ENCODE peak calls at places on chromosomes 5 and 9, in four cellular contexts. Z is ovary, S is IMR-90, T is spleen. I is an unnamed sample. For H3K4me1 and H3K36me3, the result is how much of the 10 kb centered on the place peaks cover.

GRCh38 chr9:89790542-89791109 is 185.8 kb downstream of the GADD45G start:
- DNase-seq in Z (no peak), T (no peak), S (no peak), I (no peak)

GRCh38 chr9:89615661-89616060 is 10.8 kb downstream of the GADD45G start:
- DNase-seq in S (no peak), T (no peak), Z (no peak), I (no peak)

GRCh38 chr5:66232701-66233100 is 88.6 kb downstream of the SREK1 start:
- DNase-seq in S (peak), Z (no peak), T (no peak), I (no peak)

GRCh38 chr5:124664287-124664686 is 82.2 kb downstream of the ZNF608 start:
- DNase-seq in T (no peak), S (no peak), Z (no peak), I (no peak)

GRCh38 chr5:154517181-154517580 is 39.2 kb upstream of the HAND1 start:
- DNase-seq in S (no peak), T (no peak), Z (no peak), I (no peak)

GRCh38 chr9:99818439-99818992 is 3.2 kb upstream of the NR4A3 start:
- DNase-seq in Z (no peak), S (no peak), T (no peak), I (no peak)

GRCh38 chr5:179696605-179697004 is 2.2 kb upstream of the CANX start:
- DNase-seq in S (no peak), T (no peak), Z (no peak), I (no peak)

GRCh38 chr5:88660326-88660946 is 222.5 kb downstream of the MEF2C start:
- DNase-seq in S (peak), T (no peak), Z (no peak), I (no peak)

GRCh38 chr5:95238560-95239325 is 46.2 kb downstream of the MCTP1 start:
- DNase-seq in Z (no peak), S (peak), T (no peak), I (no peak)

GRCh38 chr9:98255064-98255577 is 328 bp downstream of the TBC1D2 start:
- DNase-seq in Z (no peak), T (no peak), S (peak), I (peak)

GRCh38 chr5:124675921-124676846 is 70.3 kb downstream of the ZNF608 start:
- DNase-seq in Z (no peak), T (no peak), S (no peak), I (no peak)

GRCh38 chr5:55864606-55865541 is 13.7 kb downstream of the IL31RA start:
- DNase-seq in S (peak), Z (no peak), T (no peak), I (no peak)

GRCh38 chr5:106454651-106455415 is 1215.9 kb downstream of the EFNA5 start:
- DNase-seq in S (peak), T (no peak), Z (no peak), I (no peak)

GRCh38 chr5:149839761-149840160 is 104.8 kb downstream of the PDE6A start:
- DNase-seq in S (peak), Z (no peak), T (peak), I (no peak)

GRCh38 chr5:90484540-90484939 is 9.9 kb downstream of the POLR3G start:
- DNase-seq in T (no peak), Z (no peak), S (peak), I (no peak)

GRCh38 chr5:175712681-175713085 is 54.8 kb downstream of the HRH2 start:
- DNase-seq in S (no peak), Z (no peak), T (peak), I (peak)

GRCh38 chr9:35518212-35518917 is 28.5 kb downstream of the RUSC2 start:
- DNase-seq in S (peak), Z (no peak), T (no peak), I (no peak)

GRCh38 chr5:175305251-175305650 is 138.7 kb downstream of the DRD1 start:
- DNase-seq in T (no peak), S (no peak), Z (no peak), I (no peak)

GRCh38 chr5:149392718-149393117 is 13.6 kb upstream of the IL17B start:
- DNase-seq in T (no peak), S (peak), Z (no peak), I (no peak)

GRCh38 chr5:146076028-146076427 is 29.3 kb downstream of the PLAC8L1 start:
- DNase-seq in Z (no peak), T (no peak), S (no peak), I (peak)

GRCh38 chr9:38622083-38622674 is 1.8 kb upstream of the ANKRD18A start:
- DNase-seq in S (no peak), T (peak), Z (no peak), I (peak)

GRCh38 chr9:27426717-27427645 is 97.1 kb upstream of the IFNK start:
- DNase-seq in S (peak), T (no peak), Z (no peak), I (no peak)

GRCh38 chr9:72985746-72986145 is 32.9 kb upstream of the ALDH1A1 start:
- DNase-seq in S (no peak), Z (no peak), T (no peak), I (no peak)

GRCh38 chr5:171639966-171640365 is 145.7 kb upstream of the SMIM23 start:
- DNase-seq in Z (no peak), T (no peak), S (peak), I (no peak)

GRCh38 chr9:97703437-97704326 is 6.5 kb upstream of the XPA start:
- DNase-seq in S (peak), T (no peak), Z (no peak), I (no peak)

GRCh38 chr5:41925555-41925946 is 470 bp downstream of the FBXO4 start:
- DNase-seq in S (peak), T (no peak), Z (no peak), I (no peak)

GRCh38 chr9:73093016-73093739 is 58.5 kb upstream of the ANXA1 start:
- DNase-seq in Z (no peak), S (no peak), T (no peak), I (no peak)

GRCh38 chr5:124923131-124923530 is 176.7 kb upstream of the ZNF608 start:
- DNase-seq in T (no peak), Z (no peak), S (peak), I (no peak)

GRCh38 chr5:78554595-78554994 is 94.0 kb downstream of the LHFPL2 start:
- DNase-seq in Z (no peak), T (no peak), S (no peak), I (no peak)

GRCh38 chr5:80757290-80757689 is 102.5 kb upstream of the DHFR start:
- DNase-seq in Z (no peak), S (no peak), T (no peak), I (no peak)

GRCh38 chr9:4604678-4605095 is 57.4 kb upstream of the PLPP6 start:
- DNase-seq in Z (peak), S (peak), T (no peak), I (peak)

GRCh38 chr5:43019615-43020293 is 20.4 kb downstream of the ANXA2R start:
- DNase-seq in S (peak), T (peak), Z (no peak), I (peak)

GRCh38 chr9:136577941-136578619 is 32.2 kb upstream of the NOTCH1 start:
- DNase-seq in Z (no peak), S (no peak), T (no peak), I (no peak)

DNA sequence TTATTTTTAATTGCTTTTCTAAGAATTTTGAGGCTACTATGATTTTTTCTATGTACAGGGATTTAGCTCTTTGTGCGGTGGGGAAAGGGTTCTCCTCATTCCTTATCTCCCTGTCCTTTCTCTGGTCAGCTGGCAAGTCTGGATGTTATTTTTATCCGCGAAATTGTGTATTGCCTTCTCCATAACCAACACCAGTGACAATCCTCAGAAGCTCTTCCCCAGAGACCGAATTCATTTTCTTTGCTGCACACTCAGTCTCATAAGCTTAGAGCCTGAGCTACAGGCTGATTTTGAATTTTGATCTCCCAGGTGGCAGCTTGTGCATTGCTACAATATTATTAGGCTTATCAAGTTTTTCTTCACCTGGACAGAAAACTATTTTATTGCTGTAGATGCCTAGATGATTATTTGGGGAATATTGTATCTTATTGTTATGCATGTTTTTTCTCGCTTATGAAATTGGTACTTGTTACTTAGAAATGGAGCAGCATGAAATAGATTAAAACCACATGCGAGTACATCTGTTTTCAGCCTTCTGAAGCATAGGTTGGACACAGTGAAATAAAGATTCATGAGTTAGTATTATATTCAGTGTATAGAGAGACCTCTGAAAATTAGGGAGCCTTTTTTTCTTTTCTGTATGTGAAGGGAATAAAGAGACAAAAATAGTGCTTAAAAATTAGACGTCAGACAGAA is 27.3 kb downstream of the CPEB4 start:
- DNase-seq in T (no peak), Z (no peak), S (no peak), I (no peak)
- H3K4me1 ChIP-seq in T (half or more), Z (under half), S (under half), I (under half)

GRCh38 chr9:37495571-37495970 is 9.8 kb downstream of the POLR1E start:
- DNase-seq in T (no peak), Z (no peak), S (no peak), I (no peak)
- H3K36me3 ChIP-seq in T (half or more), Z (under half), S (half or more), I (under half)

DNA sequence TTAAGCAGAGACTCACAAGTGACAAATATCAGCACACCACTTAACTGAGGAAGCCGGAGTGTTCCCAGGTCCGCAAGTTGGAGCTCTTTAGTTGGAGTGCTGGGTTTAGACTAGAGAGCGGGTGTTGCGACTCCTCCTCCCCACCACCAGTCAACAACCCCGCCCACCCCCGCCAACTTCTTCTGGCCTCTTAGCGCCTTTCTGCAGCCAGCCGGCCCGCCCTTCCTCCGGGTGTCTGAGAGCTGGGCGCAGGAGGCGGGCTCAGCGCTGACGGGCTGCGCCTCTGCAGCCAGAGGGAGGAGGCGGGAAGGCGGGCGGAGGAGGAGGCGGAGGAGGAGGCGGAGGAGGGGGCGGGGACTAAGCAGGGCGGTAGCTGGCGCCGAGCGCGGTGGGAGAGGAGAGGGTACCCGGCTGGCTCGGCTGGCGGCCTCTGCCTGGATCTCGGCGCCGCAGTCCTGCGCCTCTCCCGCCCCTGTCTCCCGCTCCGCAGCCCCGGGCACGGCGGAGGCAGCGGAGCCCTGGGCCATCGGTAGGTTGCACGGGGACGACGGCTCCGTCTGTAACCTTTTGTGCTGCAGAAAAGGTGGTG is at the start of gene MACIR:
- DNase-seq in T (peak), Z (peak), S (peak), I (peak)
- TF ChIP-seq POLR2A in T (no peak), Z (no peak), S (peak), I (peak)

DNA sequence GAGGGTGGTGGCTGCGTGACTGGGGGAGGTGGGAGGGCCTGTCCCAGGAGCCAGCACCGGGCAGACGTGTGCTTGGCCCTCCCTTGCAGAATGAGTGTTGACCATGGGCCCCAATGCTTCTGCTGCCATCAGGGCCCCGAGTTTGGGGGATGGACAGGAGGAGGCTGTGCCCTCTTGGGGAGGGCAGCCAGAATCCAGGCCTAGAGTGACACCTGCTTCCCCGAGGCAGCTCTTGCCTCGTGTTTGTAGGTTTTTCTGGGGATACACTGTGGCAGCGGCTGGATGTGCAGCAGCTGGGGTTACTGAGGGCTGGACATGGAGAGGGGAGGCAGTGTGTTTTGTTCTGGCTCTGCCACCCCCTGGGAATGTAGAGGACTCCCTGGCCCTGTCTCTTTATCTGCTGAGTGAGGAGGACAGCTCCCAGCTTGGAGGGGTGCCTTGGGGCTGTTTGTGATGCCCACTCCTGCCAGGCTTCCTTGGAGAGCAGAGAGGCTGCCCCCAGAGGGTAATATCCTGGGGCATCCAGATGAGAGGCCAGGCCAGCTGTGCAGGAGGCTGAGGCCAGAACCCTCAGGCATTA is 22.7 kb downstream of the WNK2 start:
- DNase-seq in S (no peak), Z (no peak), T (peak), I (no peak)
- H3K4me1 ChIP-seq in S (under half), Z (under half), T (under half), I (half or more)

DNA sequence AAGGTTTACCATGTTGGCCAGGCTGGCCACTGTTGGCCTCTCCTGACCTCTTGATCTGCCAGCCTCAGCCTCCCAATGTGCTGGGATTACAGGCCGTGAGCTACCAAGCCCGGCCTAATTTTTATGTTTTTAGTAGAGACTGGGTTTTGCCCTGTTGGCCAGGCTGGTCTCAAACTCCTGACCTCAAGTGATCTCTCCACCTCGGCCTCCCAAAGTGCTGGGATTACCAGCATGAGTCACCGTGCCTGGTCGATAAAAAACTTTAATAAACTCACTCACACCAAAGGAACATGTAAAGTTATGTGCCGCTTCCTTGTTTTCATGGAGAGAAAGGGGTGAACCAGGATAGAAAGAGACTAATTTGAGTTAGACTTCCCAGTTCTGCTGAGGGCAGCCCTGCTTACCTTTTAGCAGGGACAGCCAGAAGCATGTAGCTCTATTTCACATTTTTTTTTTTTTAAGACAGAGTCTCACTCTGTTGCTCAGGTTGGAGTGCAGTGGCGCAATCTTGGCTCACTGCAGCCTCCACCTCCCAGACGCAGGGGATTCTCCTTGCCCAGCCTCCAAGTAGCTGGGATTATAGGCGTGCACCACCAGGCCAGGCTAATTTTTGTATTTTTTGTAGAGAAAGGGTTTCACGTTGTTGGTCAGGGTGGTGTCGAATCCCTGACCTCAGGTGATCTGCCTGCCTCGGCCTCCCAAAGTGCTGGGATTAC is 11.4 kb upstream of the HAUS6 start:
- DNase-seq in S (no peak), Z (no peak), T (no peak), I (no peak)
- H3K36me3 ChIP-seq in S (under half), Z (under half), T (half or more), I (under half)